ENCODE peak calls at places on chromosomes 1 and 21, in seven cellular contexts. One of them, this sample, is unnamed.

GRCh38 chr1:167629681-167630567 is at the start of gene RCSD1:
- DNase-seq in left colon: peak; percentile 41
- DNase-seq in fibroblast of gingiva: no peak
- DNase-seq in effector CD4-positive, alpha-beta T cell: peak; percentile 36
- DNase-seq in NCI-H2029: no peak
- DNase-seq in stimulated activated CD8-positive, alpha-beta memory T cell treated with anti-CD3 and anti-CD28 coated beads, Interleukin-15, amount 100 ng/mL, for 1 hour: no peak
- DNase-seq in activated CD4-positive, alpha-beta T cell treated with anti-CD3 and anti-CD28 coated beads, Interleukin-2, amount 10 ng/mL, durations not matched to agents 7 days and 5 days: peak; percentile 62
- DNase-seq in this sample: peak; percentile 56

GRCh38 chr1:216425577-216425976 is 2.3 kb upstream of the USH2A start:
- DNase-seq in NCI-H2029: no peak
- DNase-seq in effector CD4-positive, alpha-beta T cell: no peak
- DNase-seq in stimulated activated CD8-positive, alpha-beta memory T cell treated with anti-CD3 and anti-CD28 coated beads, Interleukin-15, amount 100 ng/mL, for 1 hour: no peak
- DNase-seq in left colon: no peak
- DNase-seq in fibroblast of gingiva: no peak
- DNase-seq in activated CD4-positive, alpha-beta T cell treated with anti-CD3 and anti-CD28 coated beads, Interleukin-2, amount 10 ng/mL, durations not matched to agents 7 days and 5 days: no peak
- DNase-seq in this sample: no peak

GRCh38 chr1:110056776-110057175 is 13.7 kb downstream of the ALX3 start:
- DNase-seq in fibroblast of gingiva: peak; percentile 59
- DNase-seq in left colon: no peak
- DNase-seq in activated CD4-positive, alpha-beta T cell treated with anti-CD3 and anti-CD28 coated beads, Interleukin-2, amount 10 ng/mL, durations not matched to agents 7 days and 5 days: no peak
- DNase-seq in effector CD4-positive, alpha-beta T cell: no peak
- DNase-seq in stimulated activated CD8-positive, alpha-beta memory T cell treated with anti-CD3 and anti-CD28 coated beads, Interleukin-15, amount 100 ng/mL, for 1 hour: no peak
- DNase-seq in NCI-H2029: no peak
- DNase-seq in this sample: peak; percentile 44

GRCh38 chr1:211741116-211741515 is 65.7 kb upstream of the NEK2 start:
- DNase-seq in fibroblast of gingiva: no peak
- DNase-seq in NCI-H2029: no peak
- DNase-seq in left colon: no peak
- DNase-seq in stimulated activated CD8-positive, alpha-beta memory T cell treated with anti-CD3 and anti-CD28 coated beads, Interleukin-15, amount 100 ng/mL, for 1 hour: no peak
- DNase-seq in activated CD4-positive, alpha-beta T cell treated with anti-CD3 and anti-CD28 coated beads, Interleukin-2, amount 10 ng/mL, durations not matched to agents 7 days and 5 days: no peak
- DNase-seq in effector CD4-positive, alpha-beta T cell: no peak
- DNase-seq in this sample: no peak

GRCh38 chr21:44444286-44444931 is 10.9 kb upstream of the LRRC3 start:
- DNase-seq in activated CD4-positive, alpha-beta T cell treated with anti-CD3 and anti-CD28 coated beads, Interleukin-2, amount 10 ng/mL, durations not matched to agents 7 days and 5 days: no peak
- DNase-seq in left colon: peak; percentile 16
- DNase-seq in NCI-H2029: no peak
- DNase-seq in effector CD4-positive, alpha-beta T cell: no peak
- DNase-seq in stimulated activated CD8-positive, alpha-beta memory T cell treated with anti-CD3 and anti-CD28 coated beads, Interleukin-15, amount 100 ng/mL, for 1 hour: no peak
- DNase-seq in fibroblast of gingiva: no peak
- DNase-seq in this sample: no peak

GRCh38 chr1:13593511-13594131 is 10.0 kb downstream of the PDPN start:
- DNase-seq in activated CD4-positive, alpha-beta T cell treated with anti-CD3 and anti-CD28 coated beads, Interleukin-2, amount 10 ng/mL, durations not matched to agents 7 days and 5 days: no peak
- DNase-seq in effector CD4-positive, alpha-beta T cell: no peak
- DNase-seq in fibroblast of gingiva: peak; percentile 80
- DNase-seq in stimulated activated CD8-positive, alpha-beta memory T cell treated with anti-CD3 and anti-CD28 coated beads, Interleukin-15, amount 100 ng/mL, for 1 hour: no peak
- DNase-seq in NCI-H2029: no peak
- DNase-seq in left colon: peak; percentile 33
- DNase-seq in this sample: peak; percentile 26

GRCh38 chr1:5661196-5662130 is 330.8 kb downstream of the NPHP4 start:
- DNase-seq in activated CD4-positive, alpha-beta T cell treated with anti-CD3 and anti-CD28 coated beads, Interleukin-2, amount 10 ng/mL, durations not matched to agents 7 days and 5 days: no peak
- DNase-seq in NCI-H2029: no peak
- DNase-seq in left colon: no peak
- DNase-seq in effector CD4-positive, alpha-beta T cell: no peak
- DNase-seq in fibroblast of gingiva: no peak
- DNase-seq in stimulated activated CD8-positive, alpha-beta memory T cell treated with anti-CD3 and anti-CD28 coated beads, Interleukin-15, amount 100 ng/mL, for 1 hour: no peak
- DNase-seq in this sample: no peak

GRCh38 chr1:238226805-238227204 is 336.1 kb upstream of the ZP4 start:
- DNase-seq in fibroblast of gingiva: no peak
- DNase-seq in stimulated activated CD8-positive, alpha-beta memory T cell treated with anti-CD3 and anti-CD28 coated beads, Interleukin-15, amount 100 ng/mL, for 1 hour: no peak
- DNase-seq in activated CD4-positive, alpha-beta T cell treated with anti-CD3 and anti-CD28 coated beads, Interleukin-2, amount 10 ng/mL, durations not matched to agents 7 days and 5 days: no peak
- DNase-seq in effector CD4-positive, alpha-beta T cell: no peak
- DNase-seq in NCI-H2029: no peak
- DNase-seq in left colon: no peak
- DNase-seq in this sample: no peak

GRCh38 chr1:90862782-90863181 is 145.7 kb upstream of the BARHL2 start:
- DNase-seq in fibroblast of gingiva: no peak
- DNase-seq in left colon: no peak
- DNase-seq in activated CD4-positive, alpha-beta T cell treated with anti-CD3 and anti-CD28 coated beads, Interleukin-2, amount 10 ng/mL, durations not matched to agents 7 days and 5 days: no peak
- DNase-seq in stimulated activated CD8-positive, alpha-beta memory T cell treated with anti-CD3 and anti-CD28 coated beads, Interleukin-15, amount 100 ng/mL, for 1 hour: no peak
- DNase-seq in NCI-H2029: no peak
- DNase-seq in effector CD4-positive, alpha-beta T cell: no peak
- DNase-seq in this sample: no peak

GRCh38 chr1:207797229-207797973 is 45.5 kb downstream of the CD46 start:
- DNase-seq in activated CD4-positive, alpha-beta T cell treated with anti-CD3 and anti-CD28 coated beads, Interleukin-2, amount 10 ng/mL, durations not matched to agents 7 days and 5 days: peak; percentile 83
- DNase-seq in stimulated activated CD8-positive, alpha-beta memory T cell treated with anti-CD3 and anti-CD28 coated beads, Interleukin-15, amount 100 ng/mL, for 1 hour: peak; percentile 67
- DNase-seq in NCI-H2029: peak; percentile 18
- DNase-seq in effector CD4-positive, alpha-beta T cell: peak; percentile 69
- DNase-seq in fibroblast of gingiva: peak; percentile 76
- DNase-seq in left colon: peak; percentile 77
- DNase-seq in this sample: peak; percentile 90

GRCh38 chr1:232591344-232591743 is 38.6 kb downstream of the SIPA1L2 start:
- DNase-seq in fibroblast of gingiva: no peak
- DNase-seq in left colon: no peak
- DNase-seq in NCI-H2029: no peak
- DNase-seq in stimulated activated CD8-positive, alpha-beta memory T cell treated with anti-CD3 and anti-CD28 coated beads, Interleukin-15, amount 100 ng/mL, for 1 hour: no peak
- DNase-seq in activated CD4-positive, alpha-beta T cell treated with anti-CD3 and anti-CD28 coated beads, Interleukin-2, amount 10 ng/mL, durations not matched to agents 7 days and 5 days: no peak
- DNase-seq in effector CD4-positive, alpha-beta T cell: no peak
- DNase-seq in this sample: no peak

GRCh38 chr1:39524591-39525365 is 33.3 kb downstream of the BMP8A start:
- DNase-seq in stimulated activated CD8-positive, alpha-beta memory T cell treated with anti-CD3 and anti-CD28 coated beads, Interleukin-15, amount 100 ng/mL, for 1 hour: no peak
- DNase-seq in effector CD4-positive, alpha-beta T cell: no peak
- DNase-seq in left colon: no peak
- DNase-seq in NCI-H2029: no peak
- DNase-seq in activated CD4-positive, alpha-beta T cell treated with anti-CD3 and anti-CD28 coated beads, Interleukin-2, amount 10 ng/mL, durations not matched to agents 7 days and 5 days: no peak
- DNase-seq in fibroblast of gingiva: no peak
- DNase-seq in this sample: no peak

GRCh38 chr1:178664278-178664677 is 60.8 kb upstream of the RALGPS2 start:
- DNase-seq in effector CD4-positive, alpha-beta T cell: no peak
- DNase-seq in NCI-H2029: no peak
- DNase-seq in fibroblast of gingiva: no peak
- DNase-seq in activated CD4-positive, alpha-beta T cell treated with anti-CD3 and anti-CD28 coated beads, Interleukin-2, amount 10 ng/mL, durations not matched to agents 7 days and 5 days: no peak
- DNase-seq in left colon: no peak
- DNase-seq in stimulated activated CD8-positive, alpha-beta memory T cell treated with anti-CD3 and anti-CD28 coated beads, Interleukin-15, amount 100 ng/mL, for 1 hour: no peak
- DNase-seq in this sample: peak; percentile 14

GRCh38 chr1:234684854-234685253 is 74.9 kb upstream of the IRF2BP2 start:
- DNase-seq in effector CD4-positive, alpha-beta T cell: no peak
- DNase-seq in stimulated activated CD8-positive, alpha-beta memory T cell treated with anti-CD3 and anti-CD28 coated beads, Interleukin-15, amount 100 ng/mL, for 1 hour: no peak
- DNase-seq in left colon: no peak
- DNase-seq in fibroblast of gingiva: peak; percentile 84
- DNase-seq in activated CD4-positive, alpha-beta T cell treated with anti-CD3 and anti-CD28 coated beads, Interleukin-2, amount 10 ng/mL, durations not matched to agents 7 days and 5 days: no peak
- DNase-seq in NCI-H2029: no peak
- DNase-seq in this sample: no peak

GRCh38 chr1:223228201-223228600 is 85.2 kb upstream of the TLR5 start:
- DNase-seq in left colon: no peak
- DNase-seq in effector CD4-positive, alpha-beta T cell: no peak
- DNase-seq in activated CD4-positive, alpha-beta T cell treated with anti-CD3 and anti-CD28 coated beads, Interleukin-2, amount 10 ng/mL, durations not matched to agents 7 days and 5 days: no peak
- DNase-seq in fibroblast of gingiva: no peak
- DNase-seq in NCI-H2029: no peak
- DNase-seq in stimulated activated CD8-positive, alpha-beta memory T cell treated with anti-CD3 and anti-CD28 coated beads, Interleukin-15, amount 100 ng/mL, for 1 hour: no peak
- DNase-seq in this sample: no peak

GRCh38 chr1:14817223-14818170 is 219.0 kb downstream of the KAZN start:
- DNase-seq in activated CD4-positive, alpha-beta T cell treated with anti-CD3 and anti-CD28 coated beads, Interleukin-2, amount 10 ng/mL, durations not matched to agents 7 days and 5 days: no peak
- DNase-seq in left colon: no peak
- DNase-seq in effector CD4-positive, alpha-beta T cell: no peak
- DNase-seq in fibroblast of gingiva: no peak
- DNase-seq in NCI-H2029: no peak
- DNase-seq in stimulated activated CD8-positive, alpha-beta memory T cell treated with anti-CD3 and anti-CD28 coated beads, Interleukin-15, amount 100 ng/mL, for 1 hour: no peak
- DNase-seq in this sample: no peak

GRCh38 chr1:182633657-182634281 is 29.6 kb upstream of the RGS16 start:
- DNase-seq in NCI-H2029: no peak
- DNase-seq in stimulated activated CD8-positive, alpha-beta memory T cell treated with anti-CD3 and anti-CD28 coated beads, Interleukin-15, amount 100 ng/mL, for 1 hour: no peak
- DNase-seq in fibroblast of gingiva: no peak
- DNase-seq in effector CD4-positive, alpha-beta T cell: no peak
- DNase-seq in left colon: no peak
- DNase-seq in activated CD4-positive, alpha-beta T cell treated with anti-CD3 and anti-CD28 coated beads, Interleukin-2, amount 10 ng/mL, durations not matched to agents 7 days and 5 days: no peak
- DNase-seq in this sample: no peak

GRCh38 chr1:226977288-226977972 is 37.3 kb downstream of the COQ8A start:
- DNase-seq in NCI-H2029: no peak
- DNase-seq in fibroblast of gingiva: no peak
- DNase-seq in left colon: no peak
- DNase-seq in effector CD4-positive, alpha-beta T cell: no peak
- DNase-seq in activated CD4-positive, alpha-beta T cell treated with anti-CD3 and anti-CD28 coated beads, Interleukin-2, amount 10 ng/mL, durations not matched to agents 7 days and 5 days: no peak
- DNase-seq in stimulated activated CD8-positive, alpha-beta memory T cell treated with anti-CD3 and anti-CD28 coated beads, Interleukin-15, amount 100 ng/mL, for 1 hour: no peak
- DNase-seq in this sample: no peak